ENCODE peak calls at places on chromosome 13, in ten cellular contexts. One of them, this sample, is unnamed.

GRCh38 chr13:35475960-35476943 is at the start of gene MAB21L1:
- DNase-seq in thoracic aorta: no peak
- DNase-seq in tibial artery: peak; percentile 45
- DNase-seq in naive thymus-derived CD4-positive, alpha-beta T cell: peak; percentile 16
- DNase-seq in kidney: peak; percentile 50
- DNase-seq in cardiac muscle cell: peak; percentile 37
- DNase-seq in esophagus muscularis mucosa: no peak
- DNase-seq in suprapubic skin: peak; percentile 80
- DNase-seq in heart right ventricle: no peak
- DNase-seq in lower lobe of right lung: no peak
- DNase-seq in this sample: no peak

GRCh38 chr13:93413972-93414717 is 187.5 kb downstream of the GPC6 start:
- DNase-seq in heart right ventricle: no peak
- DNase-seq in tibial artery: no peak
- DNase-seq in lower lobe of right lung: no peak
- DNase-seq in naive thymus-derived CD4-positive, alpha-beta T cell: no peak
- DNase-seq in suprapubic skin: no peak
- DNase-seq in esophagus muscularis mucosa: no peak
- DNase-seq in cardiac muscle cell: peak; percentile 57
- DNase-seq in thoracic aorta: no peak
- DNase-seq in kidney: no peak
- DNase-seq in this sample: no peak

GRCh38 chr13:27147530-27148170 is 24.0 kb downstream of the USP12 start:
- DNase-seq in kidney: no peak
- DNase-seq in heart right ventricle: no peak
- DNase-seq in lower lobe of right lung: no peak
- DNase-seq in cardiac muscle cell: no peak
- DNase-seq in esophagus muscularis mucosa: no peak
- DNase-seq in thoracic aorta: no peak
- DNase-seq in suprapubic skin: no peak
- DNase-seq in tibial artery: no peak
- DNase-seq in naive thymus-derived CD4-positive, alpha-beta T cell: no peak
- DNase-seq in this sample: no peak

GRCh38 chr13:100987993-100988392 is 313.4 kb upstream of the TMTC4 start:
- DNase-seq in tibial artery: no peak
- DNase-seq in naive thymus-derived CD4-positive, alpha-beta T cell: no peak
- DNase-seq in suprapubic skin: no peak
- DNase-seq in thoracic aorta: no peak
- DNase-seq in esophagus muscularis mucosa: no peak
- DNase-seq in heart right ventricle: no peak
- DNase-seq in lower lobe of right lung: no peak
- DNase-seq in kidney: no peak
- DNase-seq in cardiac muscle cell: no peak
- DNase-seq in this sample: no peak

GRCh38 chr13:52162279-52163101 is 3.1 kb upstream of the NEK3 start:
- DNase-seq in suprapubic skin: no peak
- DNase-seq in naive thymus-derived CD4-positive, alpha-beta T cell: no peak
- DNase-seq in heart right ventricle: no peak
- DNase-seq in lower lobe of right lung: no peak
- DNase-seq in tibial artery: no peak
- DNase-seq in kidney: no peak
- DNase-seq in thoracic aorta: no peak
- DNase-seq in cardiac muscle cell: peak; percentile 72
- DNase-seq in esophagus muscularis mucosa: no peak
- DNase-seq in this sample: no peak

GRCh38 chr13:98820744-98821371 is 68.4 kb upstream of the SLC15A1 start:
- DNase-seq in heart right ventricle: no peak
- DNase-seq in thoracic aorta: no peak
- DNase-seq in lower lobe of right lung: no peak
- DNase-seq in esophagus muscularis mucosa: peak; percentile 75
- DNase-seq in cardiac muscle cell: peak; percentile 11
- DNase-seq in suprapubic skin: no peak
- DNase-seq in naive thymus-derived CD4-positive, alpha-beta T cell: no peak
- DNase-seq in tibial artery: no peak
- DNase-seq in kidney: no peak
- DNase-seq in this sample: no peak

GRCh38 chr13:108220042-108220441 is 1.9 kb downstream of the ABHD13 start:
- DNase-seq in suprapubic skin: no peak
- DNase-seq in heart right ventricle: no peak
- DNase-seq in kidney: no peak
- DNase-seq in cardiac muscle cell: no peak
- DNase-seq in tibial artery: no peak
- DNase-seq in esophagus muscularis mucosa: no peak
- DNase-seq in thoracic aorta: no peak
- DNase-seq in lower lobe of right lung: peak; percentile 46
- DNase-seq in naive thymus-derived CD4-positive, alpha-beta T cell: no peak
- DNase-seq in this sample: no peak

GRCh38 chr13:50149932-50150331 is 134.7 kb downstream of the KCNRG start:
- DNase-seq in kidney: no peak
- DNase-seq in esophagus muscularis mucosa: no peak
- DNase-seq in naive thymus-derived CD4-positive, alpha-beta T cell: no peak
- DNase-seq in suprapubic skin: no peak
- DNase-seq in heart right ventricle: peak; percentile 88
- DNase-seq in tibial artery: no peak
- DNase-seq in thoracic aorta: no peak
- DNase-seq in lower lobe of right lung: no peak
- DNase-seq in cardiac muscle cell: peak; percentile 53
- DNase-seq in this sample: no peak

GRCh38 chr13:114049026-114049425 is 75.2 kb upstream of the C13orf46 start:
- DNase-seq in esophagus muscularis mucosa: no peak
- DNase-seq in suprapubic skin: no peak
- DNase-seq in tibial artery: no peak
- DNase-seq in heart right ventricle: no peak
- DNase-seq in lower lobe of right lung: peak; percentile 71
- DNase-seq in cardiac muscle cell: no peak
- DNase-seq in kidney: no peak
- DNase-seq in naive thymus-derived CD4-positive, alpha-beta T cell: peak; percentile 37
- DNase-seq in thoracic aorta: no peak
- DNase-seq in this sample: no peak

DNA sequence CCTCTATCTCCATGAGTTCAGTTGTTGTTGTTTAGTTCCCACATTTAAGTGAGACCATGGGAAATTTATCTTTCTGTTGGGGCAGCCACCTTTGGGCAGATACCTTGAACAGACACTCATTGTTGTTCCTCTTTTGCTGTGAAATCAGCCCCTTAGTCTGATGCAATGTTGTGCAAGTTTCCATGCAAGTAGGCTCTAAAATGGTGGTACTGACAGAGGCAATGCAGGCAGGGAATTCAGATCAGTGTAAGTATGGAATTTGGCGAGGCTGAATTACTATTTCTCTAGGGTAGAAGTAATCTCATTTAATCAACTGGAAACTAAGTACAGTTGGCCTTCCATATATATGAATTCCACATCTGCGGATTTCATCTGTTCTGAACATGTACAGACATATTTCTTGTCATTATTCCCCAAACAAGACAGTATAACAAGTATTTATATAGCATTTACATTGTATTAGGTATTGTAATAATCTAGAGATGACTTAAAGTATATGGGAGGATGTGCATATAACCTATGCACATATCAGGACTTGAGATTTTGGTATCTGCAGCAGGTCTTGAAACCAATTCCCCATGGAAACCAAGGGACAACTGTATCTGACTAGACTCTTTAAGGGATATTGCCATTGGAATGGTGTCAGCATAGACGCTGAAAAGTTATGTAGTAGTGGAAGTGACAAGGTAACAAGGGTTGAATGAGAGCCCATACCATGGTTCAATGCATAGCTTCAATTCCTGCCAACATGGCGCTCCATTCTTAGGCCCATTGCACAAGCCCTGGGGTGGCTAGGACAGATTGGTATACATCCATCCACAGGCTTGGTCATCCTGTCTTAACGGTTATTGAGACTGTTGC is 281.5 kb upstream of the HTR2A start:
- DNase-seq in lower lobe of right lung: no peak
- DNase-seq in heart right ventricle: no peak
- DNase-seq in esophagus muscularis mucosa: no peak
- DNase-seq in naive thymus-derived CD4-positive, alpha-beta T cell: no peak
- DNase-seq in thoracic aorta: no peak
- DNase-seq in tibial artery: no peak
- DNase-seq in kidney: no peak
- DNase-seq in suprapubic skin: no peak
- DNase-seq in cardiac muscle cell: no peak
- DNase-seq in this sample: no peak
- H3K27ac ChIP-seq in lower lobe of right lung: no peak overlapping the region
- H3K27ac ChIP-seq in heart right ventricle: no peak overlapping the region
- H3K27ac ChIP-seq in esophagus muscularis mucosa: no peak overlapping the region
- H3K27ac ChIP-seq in naive thymus-derived CD4-positive, alpha-beta T cell: no peak overlapping the region
- H3K27ac ChIP-seq in thoracic aorta: no peak overlapping the region
- H3K27ac ChIP-seq in tibial artery: no peak overlapping the region
- H3K27ac ChIP-seq in kidney: no peak overlapping the region
- H3K27ac ChIP-seq in suprapubic skin: no peak overlapping the region
- H3K27ac ChIP-seq in cardiac muscle cell: no peak overlapping the region
- H3K27ac ChIP-seq in this sample: no peak overlapping the region

DNA sequence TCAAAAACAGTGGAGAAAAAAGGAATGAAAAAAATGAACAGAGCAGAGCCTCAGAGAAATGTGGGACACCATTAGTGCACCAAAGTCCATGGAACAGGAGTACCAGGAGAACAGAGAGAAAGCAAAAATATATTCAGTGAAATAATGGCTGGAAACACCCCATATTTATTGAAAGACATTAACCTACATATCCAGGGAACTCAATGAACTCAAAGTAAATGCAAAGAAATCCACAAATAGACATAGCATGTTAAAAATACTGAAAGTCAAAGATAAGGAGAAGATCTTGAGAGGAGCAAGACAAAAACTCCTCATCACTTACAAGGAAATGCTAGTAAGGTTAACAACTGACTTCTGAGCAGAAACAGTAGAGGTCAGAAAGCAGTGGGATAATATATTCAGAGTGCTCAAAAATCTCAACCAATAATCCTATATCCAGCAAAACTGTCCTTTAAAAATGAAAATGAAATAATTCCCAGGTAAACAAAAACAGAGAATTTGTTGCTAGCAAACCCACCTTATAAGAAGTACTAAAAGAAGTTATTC is 35.6 kb downstream of the METTL21C start:
- DNase-seq in heart right ventricle: no peak
- DNase-seq in cardiac muscle cell: no peak
- DNase-seq in thoracic aorta: no peak
- DNase-seq in tibial artery: no peak
- DNase-seq in kidney: no peak
- DNase-seq in suprapubic skin: no peak
- DNase-seq in esophagus muscularis mucosa: no peak
- DNase-seq in naive thymus-derived CD4-positive, alpha-beta T cell: no peak
- DNase-seq in lower lobe of right lung: no peak
- DNase-seq in this sample: no peak
- H3K36me3 ChIP-seq in heart right ventricle: peaks cover 85% of the 10 kb centered on the region
- H3K36me3 ChIP-seq in cardiac muscle cell: peaks cover 29% of the 10 kb centered on the region
- H3K36me3 ChIP-seq in thoracic aorta: peaks cover 26% of the 10 kb centered on the region
- H3K36me3 ChIP-seq in tibial artery: peaks cover 29% of the 10 kb centered on the region
- H3K36me3 ChIP-seq in kidney: peaks cover 13% of the 10 kb centered on the region
- H3K36me3 ChIP-seq in suprapubic skin: peaks cover 63% of the 10 kb centered on the region
- H3K36me3 ChIP-seq in esophagus muscularis mucosa: peaks cover 68% of the 10 kb centered on the region
- H3K36me3 ChIP-seq in naive thymus-derived CD4-positive, alpha-beta T cell: peaks cover 6% of the 10 kb centered on the region
- H3K36me3 ChIP-seq in lower lobe of right lung: peaks cover 70% of the 10 kb centered on the region
- H3K36me3 ChIP-seq in this sample: peaks cover 19% of the 10 kb centered on the region

DNA sequence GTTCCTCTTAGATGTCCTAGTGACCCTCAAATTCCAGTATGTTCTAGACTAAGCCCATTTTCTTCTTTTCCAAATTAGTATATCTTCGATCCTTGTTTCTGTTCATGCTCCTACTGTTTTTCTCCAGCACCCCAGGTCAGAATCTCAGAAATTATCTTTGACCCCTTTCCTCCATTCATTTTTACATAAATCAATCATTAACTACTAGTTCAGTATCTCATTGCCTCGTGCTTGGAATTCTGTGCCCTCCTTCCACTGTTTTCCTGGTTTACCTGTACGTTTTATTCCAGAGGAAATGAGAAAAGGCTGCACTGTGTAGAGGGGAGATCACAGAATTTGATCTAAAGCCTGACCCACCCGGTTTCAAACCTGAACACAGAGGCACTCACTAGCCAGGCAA is 107.9 kb downstream of the LRCH1 start:
- DNase-seq in thoracic aorta: no peak
- DNase-seq in kidney: no peak
- DNase-seq in lower lobe of right lung: no peak
- DNase-seq in suprapubic skin: no peak
- DNase-seq in heart right ventricle: no peak
- DNase-seq in tibial artery: no peak
- DNase-seq in esophagus muscularis mucosa: no peak
- DNase-seq in cardiac muscle cell: no peak
- DNase-seq in naive thymus-derived CD4-positive, alpha-beta T cell: no peak
- DNase-seq in this sample: no peak
- H3K27ac ChIP-seq in thoracic aorta: no peak overlapping the region
- H3K27ac ChIP-seq in kidney: peak overlapping the region; percentile 85
- H3K27ac ChIP-seq in lower lobe of right lung: no peak overlapping the region
- H3K27ac ChIP-seq in suprapubic skin: no peak overlapping the region
- H3K27ac ChIP-seq in heart right ventricle: no peak overlapping the region
- H3K27ac ChIP-seq in tibial artery: peak overlapping the region; percentile 10
- H3K27ac ChIP-seq in esophagus muscularis mucosa: peak overlapping the region; percentile 8
- H3K27ac ChIP-seq in cardiac muscle cell: no peak overlapping the region
- H3K27ac ChIP-seq in naive thymus-derived CD4-positive, alpha-beta T cell: no peak overlapping the region
- H3K27ac ChIP-seq in this sample: no peak overlapping the region

GRCh38 chr13:111279253-111279652 is 41.2 kb upstream of the TEX29 start:
- DNase-seq in cardiac muscle cell: no peak
- DNase-seq in kidney: no peak
- DNase-seq in tibial artery: no peak
- DNase-seq in lower lobe of right lung: no peak
- DNase-seq in naive thymus-derived CD4-positive, alpha-beta T cell: no peak
- DNase-seq in thoracic aorta: no peak
- DNase-seq in esophagus muscularis mucosa: peak; percentile 64
- DNase-seq in suprapubic skin: no peak
- DNase-seq in heart right ventricle: no peak
- DNase-seq in this sample: no peak

GRCh38 chr13:111280226-111280625 is 40.2 kb upstream of the TEX29 start:
- DNase-seq in lower lobe of right lung: no peak
- DNase-seq in thoracic aorta: no peak
- DNase-seq in naive thymus-derived CD4-positive, alpha-beta T cell: no peak
- DNase-seq in esophagus muscularis mucosa: peak; percentile 82
- DNase-seq in cardiac muscle cell: no peak
- DNase-seq in suprapubic skin: no peak
- DNase-seq in tibial artery: no peak
- DNase-seq in kidney: no peak
- DNase-seq in heart right ventricle: no peak
- DNase-seq in this sample: no peak

GRCh38 chr13:111278258-111278657 is 42.2 kb upstream of the TEX29 start:
- DNase-seq in tibial artery: no peak
- DNase-seq in cardiac muscle cell: no peak
- DNase-seq in naive thymus-derived CD4-positive, alpha-beta T cell: no peak
- DNase-seq in suprapubic skin: no peak
- DNase-seq in heart right ventricle: no peak
- DNase-seq in thoracic aorta: no peak
- DNase-seq in kidney: no peak
- DNase-seq in lower lobe of right lung: no peak
- DNase-seq in esophagus muscularis mucosa: peak; percentile 45
- DNase-seq in this sample: no peak

GRCh38 chr13:111280666-111281577 is 39.5 kb upstream of the TEX29 start:
- DNase-seq in suprapubic skin: no peak
- DNase-seq in lower lobe of right lung: no peak
- DNase-seq in naive thymus-derived CD4-positive, alpha-beta T cell: no peak
- DNase-seq in thoracic aorta: no peak
- DNase-seq in tibial artery: no peak
- DNase-seq in esophagus muscularis mucosa: peak; percentile 7
- DNase-seq in cardiac muscle cell: peak; percentile 81
- DNase-seq in kidney: no peak
- DNase-seq in heart right ventricle: no peak
- DNase-seq in this sample: no peak

DNA sequence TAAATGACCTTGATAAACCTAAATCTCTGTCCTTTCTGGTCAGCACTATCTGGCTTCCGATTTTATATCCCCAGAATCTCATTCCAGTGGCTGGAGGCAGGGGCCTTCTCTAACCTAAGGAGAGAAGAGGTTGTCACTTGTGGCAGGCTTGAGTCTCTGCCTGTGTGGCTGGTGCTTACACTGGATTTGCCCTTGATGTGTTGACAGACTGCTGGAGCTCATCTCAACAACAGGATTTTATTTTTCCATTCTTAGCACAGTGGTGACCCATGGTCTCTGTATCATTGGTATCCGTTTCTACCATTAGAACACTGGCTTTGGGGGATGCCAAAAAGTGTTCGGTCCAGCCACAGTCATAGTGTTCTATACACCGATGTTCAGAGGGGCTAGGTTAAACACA is 41.7 kb upstream of the TEX29 start:
- DNase-seq in esophagus muscularis mucosa: peak; percentile 12
- DNase-seq in suprapubic skin: no peak
- DNase-seq in tibial artery: no peak
- DNase-seq in kidney: no peak
- DNase-seq in heart right ventricle: no peak
- DNase-seq in thoracic aorta: no peak
- DNase-seq in lower lobe of right lung: no peak
- DNase-seq in cardiac muscle cell: no peak
- DNase-seq in naive thymus-derived CD4-positive, alpha-beta T cell: no peak
- DNase-seq in this sample: no peak
- H3K36me3 ChIP-seq in esophagus muscularis mucosa: peaks cover 81% of the 10 kb centered on the region
- H3K36me3 ChIP-seq in suprapubic skin: peaks cover 68% of the 10 kb centered on the region
- H3K36me3 ChIP-seq in tibial artery: peaks cover 70% of the 10 kb centered on the region
- H3K36me3 ChIP-seq in kidney: peaks cover 36% of the 10 kb centered on the region
- H3K36me3 ChIP-seq in heart right ventricle: peaks cover 93% of the 10 kb centered on the region
- H3K36me3 ChIP-seq in thoracic aorta: peaks cover 27% of the 10 kb centered on the region
- H3K36me3 ChIP-seq in lower lobe of right lung: peaks cover 100% of the 10 kb centered on the region
- H3K36me3 ChIP-seq in cardiac muscle cell: peaks cover 27% of the 10 kb centered on the region
- H3K36me3 ChIP-seq in naive thymus-derived CD4-positive, alpha-beta T cell: peaks cover 4% of the 10 kb centered on the region
- H3K36me3 ChIP-seq in this sample: peaks cover 40% of the 10 kb centered on the region